ENCODE peak calls at places on chromosomes 1 and 21, in seven cellular contexts. Y is ovary, H is stomach, K is A549, T is tibial nerve, L is GM12878, N is K562. J is an unnamed sample. For H3K4me1, the result is how much of the 10 kb centered on the place peaks cover.

GRCh38 chr21:42496839-42497202 is 797 bp upstream of the RSPH1 start:
- DNase-seq in N (no peak), K (peak), Y (peak), T (no peak), L (no peak), H (no peak), J (peak)

GRCh38 chr21:43021756-43022600 is 47.6 kb downstream of the PKNOX1 start:
- DNase-seq in L (no peak), H (no peak), K (no peak), Y (no peak), N (no peak), T (no peak), J (no peak)

GRCh38 chr1:171219751-171220385 is 28.4 kb upstream of the FMO1 start:
- DNase-seq in L (no peak), H (no peak), Y (no peak), T (no peak), K (no peak), N (no peak), J (no peak)

GRCh38 chr1:100452641-100453040 is 85.3 kb upstream of the GPR88 start:
- DNase-seq in K (no peak), H (no peak), T (no peak), N (no peak), L (no peak), Y (no peak), J (no peak)

GRCh38 chr1:225933072-225933471 is 7.9 kb downstream of the LEFTY2 start:
- DNase-seq in Y (no peak), T (no peak), K (peak), N (no peak), L (no peak), H (no peak), J (no peak)

GRCh38 chr1:171310661-171311087 is 3.3 kb upstream of the FMO4 start:
- DNase-seq in K (no peak), Y (no peak), T (no peak), H (no peak), N (no peak), L (no peak), J (no peak)

GRCh38 chr1:164787834-164788231 is 228.8 kb downstream of the PBX1 start:
- DNase-seq in N (no peak), T (no peak), L (no peak), H (no peak), K (no peak), Y (no peak), J (no peak)

GRCh38 chr1:55143686-55144085 is 71.5 kb downstream of the USP24 start:
- DNase-seq in T (no peak), H (no peak), K (peak), N (peak), Y (no peak), L (no peak), J (no peak)

GRCh38 chr1:234755449-234755863 is 145.5 kb upstream of the IRF2BP2 start:
- DNase-seq in T (peak), L (no peak), H (peak), K (no peak), N (peak), Y (peak), J (peak)

GRCh38 chr1:246750752-246751151 is 26.5 kb downstream of the SCCPDH start:
- DNase-seq in Y (no peak), H (no peak), T (no peak), K (no peak), N (no peak), L (no peak), J (no peak)

GRCh38 chr1:16986596-16987361 is 6.4 kb upstream of the MFAP2 start:
- DNase-seq in L (no peak), K (no peak), Y (no peak), T (no peak), N (peak), H (no peak), J (no peak)

GRCh38 chr1:176854725-176855433 is 309.6 kb downstream of the ASTN1 start:
- DNase-seq in H (no peak), Y (no peak), K (no peak), N (no peak), L (no peak), T (no peak), J (no peak)

GRCh38 chr1:46466477-46467182 is 23.0 kb upstream of the DMBX1 start:
- DNase-seq in N (peak), K (no peak), H (peak), L (no peak), T (no peak), Y (no peak), J (no peak)

GRCh38 chr1:168907053-168907452 is 178.0 kb upstream of the DPT start:
- DNase-seq in Y (no peak), H (no peak), T (no peak), N (no peak), L (no peak), K (no peak), J (no peak)

GRCh38 chr21:33993286-33994231 is 78.0 kb upstream of the ATP5PO start:
- DNase-seq in K (no peak), H (no peak), T (no peak), N (no peak), L (no peak), Y (no peak), J (no peak)

GRCh38 chr1:72419229-72419628 is 136.9 kb upstream of the NEGR1 start:
- DNase-seq in T (no peak), L (no peak), Y (no peak), N (no peak), H (no peak), K (no peak), J (no peak)

GRCh38 chr1:15337656-15338402 is 71.9 kb upstream of the EFHD2 start:
- DNase-seq in H (no peak), K (no peak), Y (no peak), T (no peak), N (no peak), L (no peak), J (no peak)

GRCh38 chr1:94276900-94277581 is 39.7 kb upstream of the ARHGAP29 start:
- DNase-seq in T (peak), K (no peak), L (no peak), H (no peak), Y (no peak), N (no peak), J (no peak)

GRCh38 chr1:113074237-113074636 is 1.2 kb downstream of the LRIG2 start:
- DNase-seq in H (no peak), N (no peak), L (peak), Y (no peak), K (no peak), T (no peak), J (no peak)

DNA sequence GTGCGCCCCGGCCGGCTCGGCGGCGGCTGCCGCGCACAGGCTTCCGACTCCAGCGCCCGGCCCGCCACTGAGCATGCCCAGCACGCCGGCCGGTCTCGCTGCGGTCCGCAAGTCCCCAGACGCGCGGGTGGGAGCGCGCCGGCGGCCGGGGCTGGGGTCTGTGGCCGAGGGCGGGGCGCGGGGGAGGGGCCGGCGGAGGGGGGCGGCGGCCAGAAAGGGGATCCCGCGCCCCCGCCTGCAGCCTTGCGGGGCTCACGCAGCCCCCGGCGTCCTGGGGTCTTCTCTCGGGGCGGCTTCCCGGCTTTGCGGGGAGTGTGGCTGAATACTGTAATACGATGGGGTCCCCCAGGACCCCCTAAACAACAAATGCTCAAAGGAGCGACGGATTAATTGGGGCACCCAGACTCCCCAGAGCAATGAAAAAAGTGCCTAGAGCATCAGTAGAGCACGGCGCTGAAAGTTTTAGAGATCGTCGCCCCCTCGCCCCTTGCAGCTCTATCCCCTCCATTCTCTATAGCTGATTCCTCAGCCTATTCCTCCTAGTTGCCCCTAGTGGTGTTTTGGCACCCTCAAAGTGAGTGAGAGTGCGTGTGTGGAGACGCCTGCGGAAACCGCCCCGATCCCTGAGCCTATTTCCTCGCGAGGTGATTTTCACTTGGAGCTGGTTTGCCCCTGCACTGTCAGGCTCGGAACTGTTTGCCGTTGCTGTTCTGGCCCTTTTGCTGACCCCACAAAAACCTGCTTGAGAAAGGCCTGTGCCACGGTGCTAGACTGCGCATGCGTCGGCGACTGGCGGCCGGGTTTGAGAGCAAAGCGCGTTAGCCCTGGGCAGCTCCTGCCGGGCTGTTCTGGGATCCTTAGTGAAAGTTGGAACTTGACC is at the start of gene VAV3:
- DNase-seq in L (no peak), K (peak), Y (no peak), N (no peak), H (peak), T (peak), J (peak)
- TF ChIP-seq CTCF in L (peak), K (no peak), Y (no peak), N (no peak), H (no peak), T (no peak), J (no peak)

GRCh38 chr1:27144349-27144748 is 10.6 kb downstream of the SLC9A1 start:
- DNase-seq in K (no peak), T (no peak), L (no peak), H (peak), Y (no peak), N (no peak), J (no peak)
- H3K4me1 ChIP-seq in K (under half), T (under half), L (under half), H (half or more), Y (under half), N (under half), J (half or more)

GRCh38 chr1:61187380-61188086 is 105.2 kb downstream of the NFIA start:
- DNase-seq in Y (no peak), H (no peak), T (no peak), L (no peak), N (no peak), K (no peak), J (no peak)
- TF ChIP-seq EP300 in Y (no peak), H (no peak), T (no peak), L (no peak), N (no peak), K (no peak), J (no peak)

DNA sequence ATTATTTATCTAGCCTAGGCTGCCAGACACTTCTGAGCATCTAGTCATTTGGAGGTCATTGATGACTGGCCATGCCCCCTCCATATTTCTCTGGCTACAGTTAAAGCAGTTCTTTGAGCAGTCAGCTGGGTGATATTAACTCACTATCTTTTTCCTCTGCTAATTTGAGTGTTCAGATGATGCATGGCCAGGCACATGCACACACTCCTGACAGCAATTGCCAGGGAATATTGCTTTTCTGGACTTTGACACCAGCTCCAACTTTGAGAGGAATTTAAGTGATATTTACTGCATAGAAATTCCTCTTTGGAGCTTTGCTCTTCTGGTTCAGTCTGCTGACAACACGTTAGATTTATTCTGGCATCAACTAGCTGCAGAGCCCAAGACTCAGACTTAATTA is 52.6 kb downstream of the CD247 start:
- DNase-seq in H (no peak), K (no peak), T (no peak), N (no peak), Y (no peak), L (no peak), J (no peak)
- TF ChIP-seq CTCF in H (no peak), K (no peak), T (no peak), N (no peak), Y (no peak), L (no peak), J (no peak)